ENCODE peak calls at places on chromosomes 2 and 18, in nine cellular contexts. Y is A549, N is PC-3, U is adrenal gland, T is psoas muscle, R is heart left ventricle, O is WERI-Rb-1, V is neural progenitor cell, H is mammary epithelial cell. X is an unnamed sample.

GRCh38 chr2:139626128-139626527 is 845.9 kb upstream of the NXPH2 start:
- DNase-seq in O (no peak), Y (no peak), H (no peak), U (no peak), R (no peak), N (no peak), V (no peak), T (no peak), X (no peak)

GRCh38 chr2:166343467-166343866 is 32.3 kb downstream of the SCN9A start:
- DNase-seq in T (no peak), N (no peak), U (no peak), H (peak; percentile 60), O (no peak), R (no peak), Y (no peak), V (peak; percentile 13), X (no peak)

GRCh38 chr2:185187421-185187820 is 551.2 kb upstream of the FSIP2 start:
- DNase-seq in N (peak; percentile 68), V (no peak), T (no peak), R (no peak), Y (no peak), H (peak; percentile 21), O (no peak), U (no peak), X (no peak)

GRCh38 chr2:1972428-1972827 is 228.1 kb upstream of the PXDN start:
- DNase-seq in O (no peak), U (no peak), R (no peak), N (peak; percentile 65), H (no peak), Y (no peak), T (no peak), V (no peak), X (no peak)

GRCh38 chr18:48300463-48300961 is 108.7 kb downstream of the ZBTB7C start:
- DNase-seq in U (peak; percentile 27), Y (no peak), V (peak; percentile 67), T (no peak), O (peak; percentile 33), R (no peak), H (peak; percentile 27), N (peak; percentile 5), X (peak; percentile 46)

GRCh38 chr18:2002178-2002577 is 569.1 kb downstream of the METTL4 start:
- DNase-seq in T (no peak), O (peak; percentile 8), Y (no peak), H (no peak), N (no peak), U (no peak), V (peak; percentile 46), R (no peak), X (no peak)

GRCh38 chr2:63044360-63045327 is 6.0 kb upstream of the OTX1 start:
- DNase-seq in H (no peak), Y (no peak), O (no peak), N (no peak), T (no peak), R (no peak), U (no peak), V (peak; percentile 57), X (no peak)

GRCh38 chr2:37168217-37168981 is 11.6 kb upstream of the EIF2AK2 start:
- DNase-seq in U (peak; percentile 45), H (peak; percentile 36), V (peak; percentile 56), T (no peak), R (no peak), O (peak; percentile 55), N (peak; percentile 66), Y (peak; percentile 78), X (no peak)

GRCh38 chr18:46477425-46478011 is 179.5 kb downstream of the LOXHD1 start:
- DNase-seq in V (no peak), H (no peak), R (no peak), O (no peak), N (no peak), Y (no peak), U (no peak), T (no peak), X (no peak)

GRCh38 chr2:199543606-199544172 is 86.0 kb upstream of the SATB2 start:
- DNase-seq in Y (no peak), H (no peak), R (no peak), O (no peak), V (no peak), N (no peak), U (no peak), T (no peak), X (no peak)

GRCh38 chr2:27086090-27086721 is 366 bp upstream of the KHK start:
- DNase-seq in Y (peak; percentile 97), R (peak; percentile 98), U (peak; percentile 96), O (peak; percentile 97), V (peak; percentile 98), H (peak; percentile 87), N (peak; percentile 96), T (peak; percentile 96), X (peak; percentile 94)

GRCh38 chr2:63814114-63814513 is 27.6 kb upstream of the UGP2 start:
- DNase-seq in H (peak; percentile 17), O (no peak), R (no peak), T (no peak), Y (no peak), V (no peak), U (no peak), N (no peak), X (no peak)

GRCh38 chr2:47243596-47244323 is 88.7 kb upstream of the STPG4 start:
- DNase-seq in H (no peak), V (no peak), Y (no peak), O (no peak), U (no peak), N (no peak), T (no peak), R (no peak), X (no peak)

GRCh38 chr2:240466579-240467148 is 31.2 kb downstream of the GPC1 start:
- DNase-seq in T (no peak), O (peak; percentile 9), N (no peak), V (no peak), H (no peak), U (peak; percentile 72), R (peak; percentile 48), Y (no peak), X (peak; percentile 28)

GRCh38 chr2:72919414-72920316 is 2.3 kb downstream of the EMX1 start:
- DNase-seq in U (no peak), T (no peak), V (peak; percentile 85), R (no peak), N (no peak), H (no peak), O (peak; percentile 65), Y (no peak), X (no peak)

DNA sequence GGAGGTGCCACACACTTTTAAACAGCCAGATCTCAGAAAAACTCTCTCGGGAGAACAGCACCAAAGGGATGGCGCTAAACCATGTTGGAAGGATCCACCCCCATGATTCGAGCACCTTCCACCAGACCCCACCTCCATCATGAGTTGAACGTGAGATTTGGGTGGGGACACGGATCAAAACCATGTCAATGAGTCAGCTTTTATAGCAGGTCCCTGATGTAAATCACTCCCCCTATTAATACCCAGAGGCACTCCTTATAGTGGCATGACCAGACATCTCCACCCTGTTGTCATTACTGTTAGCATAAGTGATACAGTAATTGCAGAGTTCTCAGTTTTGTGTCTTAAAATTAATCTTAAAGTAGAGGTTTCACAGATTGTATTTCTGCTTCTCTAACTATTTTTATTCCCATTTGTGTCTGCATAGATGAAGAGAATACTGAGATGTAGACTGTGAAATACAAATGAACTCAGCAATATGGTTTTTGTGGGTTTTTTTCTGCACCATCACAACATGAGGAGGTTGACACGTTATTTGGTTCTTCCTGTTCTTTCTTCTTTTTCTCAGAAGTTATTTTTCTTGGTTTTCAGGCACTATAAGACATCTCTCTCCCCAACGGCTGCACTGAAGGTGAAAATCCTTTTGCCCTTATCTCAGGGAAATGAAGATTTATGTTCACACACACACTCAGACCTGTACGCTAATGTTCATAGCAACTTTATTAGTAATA is 218.2 kb downstream of the ARL4C start:
- DNase-seq in V (no peak), O (no peak), R (no peak), Y (no peak), T (no peak), U (no peak), H (no peak), N (no peak), X (no peak)
- H3K9me3 ChIP-seq in V (no peaks in the 10 kb centered on the region), O (peaks cover 4% of the 10 kb centered on the region), R (no peaks in the 10 kb centered on the region), Y (peaks cover 4% of the 10 kb centered on the region), T (no peaks in the 10 kb centered on the region), U (no peaks in the 10 kb centered on the region), H (peaks cover 4% of the 10 kb centered on the region), N (no peaks in the 10 kb centered on the region), X (no peaks in the 10 kb centered on the region)

GRCh38 chr18:685438-685837 is 27.0 kb downstream of the ENOSF1 start:
- DNase-seq in Y (no peak), O (no peak), T (no peak), N (peak; percentile 22), V (peak; percentile 38), H (no peak), U (no peak), R (no peak), X (no peak)
- H3K4me3 ChIP-seq in Y (no peak overlapping the region), O (no peak overlapping the region), T (no peak overlapping the region), N (no peak overlapping the region), V (no peak overlapping the region), H (no peak overlapping the region), U (no peak overlapping the region), R (no peak overlapping the region), X (no peak overlapping the region)

GRCh38 chr2:82023710-82024109 is 1719.2 kb upstream of the LRRTM1 start:
- DNase-seq in U (no peak), T (no peak), R (no peak), O (no peak), Y (no peak), H (no peak), V (no peak), N (peak; percentile 42), X (no peak)
- TF ChIP-seq CTCF in U (no peak), T (no peak), R (no peak), O (no peak), Y (no peak), H (no peak), V (peak; percentile 68), N (peak; percentile 61), X (no peak)

GRCh38 chr18:79738041-79738461 is 58.4 kb downstream of the CTDP1 start:
- DNase-seq in N (no peak), O (peak; percentile 88), H (no peak), T (no peak), R (no peak), Y (no peak), U (no peak), V (no peak), X (no peak)

GRCh38 chr18:79735071-79735980 is 55.7 kb downstream of the CTDP1 start:
- DNase-seq in V (no peak), H (no peak), U (no peak), T (no peak), N (no peak), R (no peak), O (no peak), Y (no peak), X (no peak)

GRCh38 chr18:79736230-79736629 is 56.6 kb downstream of the CTDP1 start:
- DNase-seq in Y (no peak), N (no peak), H (no peak), V (no peak), O (no peak), R (no peak), U (no peak), T (no peak), X (no peak)

GRCh38 chr18:79737426-79737825 is 57.8 kb downstream of the CTDP1 start:
- DNase-seq in N (no peak), R (no peak), Y (no peak), T (no peak), H (no peak), V (no peak), O (peak; percentile 70), U (no peak), X (no peak)

DNA sequence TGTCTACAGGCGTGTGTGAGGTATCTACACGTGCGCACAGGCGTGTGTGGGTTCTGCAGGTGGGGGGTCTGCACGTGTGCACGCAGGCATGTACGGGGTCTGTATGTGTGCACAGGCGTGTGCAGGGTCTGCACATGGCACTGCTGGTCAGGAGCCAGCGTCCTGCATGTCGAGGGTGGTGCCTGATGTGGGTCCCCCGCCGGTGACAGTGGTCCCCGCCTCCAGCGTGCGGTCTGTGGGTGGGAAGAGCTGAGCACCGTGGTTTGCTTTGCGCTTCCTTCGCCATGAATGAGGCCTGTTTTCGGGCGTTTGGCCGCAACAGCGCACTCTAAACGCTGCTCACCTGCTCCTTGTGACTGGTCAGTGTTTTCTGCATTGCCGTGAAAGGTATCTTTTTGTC is 57.2 kb downstream of the CTDP1 start:
- DNase-seq in U (no peak), V (no peak), O (no peak), H (no peak), N (no peak), T (no peak), R (no peak), Y (no peak), X (no peak)
- H3K9me3 ChIP-seq in U (no peaks in the 10 kb centered on the region), V (peaks cover 3% of the 10 kb centered on the region), O (peaks cover 7% of the 10 kb centered on the region), H (peaks cover 22% of the 10 kb centered on the region), N (no peaks in the 10 kb centered on the region), T (peaks cover 9% of the 10 kb centered on the region), R (peaks cover 4% of the 10 kb centered on the region), Y (peaks cover 8% of the 10 kb centered on the region), X (peaks cover 61% of the 10 kb centered on the region)

X was measured in lung.